ENCODE peak calls at places on chromosomes 1 and 21, in ten cellular contexts. One of them, this sample, is unnamed.

GRCh38 chr1:23401313-23401712 is 23.2 kb downstream of the TCEA3 start:
- DNase-seq in astrocyte: no peak
- DNase-seq in mammary epithelial cell: no peak
- DNase-seq in GM06990: no peak
- DNase-seq in cardiac muscle cell: no peak
- DNase-seq in CD8-positive, alpha-beta T cell: no peak
- DNase-seq in psoas muscle: no peak
- DNase-seq in cardiac fibroblast: no peak
- DNase-seq in astrocyte of the cerebellum: no peak
- DNase-seq in upper lobe of left lung: no peak
- DNase-seq in this sample: no peak

GRCh38 chr1:78645728-78646127 is 3.9 kb upstream of the IFI44 start:
- DNase-seq in CD8-positive, alpha-beta T cell: no peak
- DNase-seq in psoas muscle: no peak
- DNase-seq in upper lobe of left lung: no peak
- DNase-seq in cardiac fibroblast: no peak
- DNase-seq in astrocyte: no peak
- DNase-seq in GM06990: no peak
- DNase-seq in astrocyte of the cerebellum: no peak
- DNase-seq in cardiac muscle cell: no peak
- DNase-seq in mammary epithelial cell: no peak
- DNase-seq in this sample: peak; percentile 2

GRCh38 chr1:212561501-212561931 is 47.0 kb upstream of the ATF3 start:
- DNase-seq in psoas muscle: no peak
- DNase-seq in cardiac muscle cell: peak; percentile 11
- DNase-seq in astrocyte: peak; percentile 68
- DNase-seq in GM06990: no peak
- DNase-seq in mammary epithelial cell: peak; percentile 16
- DNase-seq in upper lobe of left lung: no peak
- DNase-seq in CD8-positive, alpha-beta T cell: no peak
- DNase-seq in astrocyte of the cerebellum: no peak
- DNase-seq in cardiac fibroblast: peak; percentile 17
- DNase-seq in this sample: peak; percentile 34

GRCh38 chr21:28516996-28517592 is 475.6 kb downstream of the LTN1 start:
- DNase-seq in astrocyte: peak; percentile 26
- DNase-seq in upper lobe of left lung: no peak
- DNase-seq in CD8-positive, alpha-beta T cell: peak; percentile 71
- DNase-seq in astrocyte of the cerebellum: no peak
- DNase-seq in GM06990: peak; percentile 28
- DNase-seq in cardiac muscle cell: peak; percentile 67
- DNase-seq in mammary epithelial cell: peak; percentile 47
- DNase-seq in psoas muscle: peak; percentile 69
- DNase-seq in cardiac fibroblast: peak; percentile 57
- DNase-seq in this sample: peak; percentile 54

GRCh38 chr1:206637605-206638004 is 2.3 kb downstream of the DYRK3 start:
- DNase-seq in astrocyte of the cerebellum: no peak
- DNase-seq in astrocyte: no peak
- DNase-seq in CD8-positive, alpha-beta T cell: no peak
- DNase-seq in GM06990: no peak
- DNase-seq in upper lobe of left lung: no peak
- DNase-seq in psoas muscle: no peak
- DNase-seq in mammary epithelial cell: no peak
- DNase-seq in cardiac fibroblast: no peak
- DNase-seq in cardiac muscle cell: no peak
- DNase-seq in this sample: no peak

GRCh38 chr21:36097427-36098230 is 27.8 kb downstream of the CBR1 start:
- DNase-seq in cardiac muscle cell: no peak
- DNase-seq in astrocyte of the cerebellum: peak; percentile 23
- DNase-seq in psoas muscle: no peak
- DNase-seq in astrocyte: peak; percentile 64
- DNase-seq in upper lobe of left lung: no peak
- DNase-seq in mammary epithelial cell: no peak
- DNase-seq in cardiac fibroblast: no peak
- DNase-seq in GM06990: peak; percentile 56
- DNase-seq in CD8-positive, alpha-beta T cell: no peak
- DNase-seq in this sample: peak; percentile 48

GRCh38 chr1:245180496-245180895 is 25.7 kb downstream of the KIF26B start:
- DNase-seq in psoas muscle: no peak
- DNase-seq in CD8-positive, alpha-beta T cell: no peak
- DNase-seq in astrocyte: peak; percentile 35
- DNase-seq in astrocyte of the cerebellum: no peak
- DNase-seq in upper lobe of left lung: no peak
- DNase-seq in cardiac fibroblast: no peak
- DNase-seq in mammary epithelial cell: no peak
- DNase-seq in GM06990: no peak
- DNase-seq in cardiac muscle cell: no peak
- DNase-seq in this sample: no peak

GRCh38 chr1:156076609-156077429 is 5.4 kb downstream of the MEX3A start:
- DNase-seq in cardiac muscle cell: peak; percentile 47
- DNase-seq in astrocyte: no peak
- DNase-seq in GM06990: peak; percentile 90
- DNase-seq in psoas muscle: peak; percentile 68
- DNase-seq in mammary epithelial cell: no peak
- DNase-seq in upper lobe of left lung: peak; percentile 90
- DNase-seq in astrocyte of the cerebellum: no peak
- DNase-seq in CD8-positive, alpha-beta T cell: peak; percentile 58
- DNase-seq in cardiac fibroblast: no peak
- DNase-seq in this sample: no peak

GRCh38 chr1:178434360-178434759 is 62.4 kb downstream of the CLEC20A start:
- DNase-seq in cardiac muscle cell: no peak
- DNase-seq in astrocyte of the cerebellum: no peak
- DNase-seq in upper lobe of left lung: no peak
- DNase-seq in psoas muscle: no peak
- DNase-seq in mammary epithelial cell: peak; percentile 31
- DNase-seq in cardiac fibroblast: no peak
- DNase-seq in CD8-positive, alpha-beta T cell: no peak
- DNase-seq in astrocyte: no peak
- DNase-seq in GM06990: peak; percentile 3
- DNase-seq in this sample: peak; percentile 70

GRCh38 chr1:229268505-229268904 is 2.4 kb upstream of the RAB4A start:
- DNase-seq in astrocyte of the cerebellum: no peak
- DNase-seq in cardiac fibroblast: no peak
- DNase-seq in CD8-positive, alpha-beta T cell: no peak
- DNase-seq in GM06990: no peak
- DNase-seq in upper lobe of left lung: no peak
- DNase-seq in astrocyte: peak; percentile 49
- DNase-seq in cardiac muscle cell: no peak
- DNase-seq in psoas muscle: no peak
- DNase-seq in mammary epithelial cell: peak; percentile 92
- DNase-seq in this sample: peak; percentile 97

GRCh38 chr1:229272164-229273158 is 1.6 kb downstream of the RAB4A start:
- DNase-seq in upper lobe of left lung: no peak
- DNase-seq in astrocyte: no peak
- DNase-seq in psoas muscle: no peak
- DNase-seq in GM06990: no peak
- DNase-seq in mammary epithelial cell: no peak
- DNase-seq in cardiac muscle cell: no peak
- DNase-seq in cardiac fibroblast: peak; percentile 23
- DNase-seq in CD8-positive, alpha-beta T cell: no peak
- DNase-seq in astrocyte of the cerebellum: no peak
- DNase-seq in this sample: peak; percentile 33

GRCh38 chr1:229273507-229274232 is 2.8 kb downstream of the RAB4A start:
- DNase-seq in upper lobe of left lung: no peak
- DNase-seq in GM06990: no peak
- DNase-seq in cardiac muscle cell: peak; percentile 30
- DNase-seq in cardiac fibroblast: peak; percentile 33
- DNase-seq in psoas muscle: no peak
- DNase-seq in astrocyte: no peak
- DNase-seq in mammary epithelial cell: no peak
- DNase-seq in astrocyte of the cerebellum: no peak
- DNase-seq in CD8-positive, alpha-beta T cell: no peak
- DNase-seq in this sample: no peak

GRCh38 chr1:229271448-229272120 is 673 bp downstream of the RAB4A start:
- DNase-seq in cardiac fibroblast: peak; percentile 32
- DNase-seq in upper lobe of left lung: no peak
- DNase-seq in GM06990: no peak
- DNase-seq in astrocyte of the cerebellum: no peak
- DNase-seq in astrocyte: no peak
- DNase-seq in mammary epithelial cell: no peak
- DNase-seq in psoas muscle: no peak
- DNase-seq in CD8-positive, alpha-beta T cell: peak; percentile 70
- DNase-seq in cardiac muscle cell: peak; percentile 38
- DNase-seq in this sample: peak; percentile 27

GRCh38 chr1:229270547-229271447 is at the start of gene RAB4A:
- DNase-seq in astrocyte: peak; percentile 64
- DNase-seq in GM06990: peak; percentile 92
- DNase-seq in CD8-positive, alpha-beta T cell: peak; percentile 86
- DNase-seq in astrocyte of the cerebellum: peak; percentile 59
- DNase-seq in cardiac muscle cell: peak; percentile 93
- DNase-seq in upper lobe of left lung: peak; percentile 97
- DNase-seq in cardiac fibroblast: peak; percentile 92
- DNase-seq in mammary epithelial cell: peak; percentile 81
- DNase-seq in psoas muscle: peak; percentile 94
- DNase-seq in this sample: peak; percentile 59
- TF ChIP-seq CTCF in astrocyte: no peak
- TF ChIP-seq CTCF in GM06990: no peak
- TF ChIP-seq CTCF in CD8-positive, alpha-beta T cell: no peak
- TF ChIP-seq CTCF in astrocyte of the cerebellum: no peak
- TF ChIP-seq CTCF in cardiac muscle cell: no peak
- TF ChIP-seq CTCF in upper lobe of left lung: no peak
- TF ChIP-seq CTCF in cardiac fibroblast: no peak
- TF ChIP-seq CTCF in mammary epithelial cell: no peak
- TF ChIP-seq CTCF in psoas muscle: no peak
- TF ChIP-seq CTCF in this sample: no peak

GRCh38 chr1:109498161-109498801 is 4.4 kb downstream of the CYB561D1 start:
- DNase-seq in astrocyte: no peak
- DNase-seq in astrocyte of the cerebellum: no peak
- DNase-seq in cardiac fibroblast: peak; percentile 45
- DNase-seq in upper lobe of left lung: peak; percentile 46
- DNase-seq in GM06990: no peak
- DNase-seq in mammary epithelial cell: no peak
- DNase-seq in psoas muscle: no peak
- DNase-seq in CD8-positive, alpha-beta T cell: peak; percentile 69
- DNase-seq in cardiac muscle cell: peak; percentile 48
- DNase-seq in this sample: no peak
- H3K4me3 ChIP-seq in astrocyte: no peak overlapping the region
- H3K4me3 ChIP-seq in astrocyte of the cerebellum: no peak overlapping the region
- H3K4me3 ChIP-seq in cardiac fibroblast: no peak overlapping the region
- H3K4me3 ChIP-seq in upper lobe of left lung: no peak overlapping the region
- H3K4me3 ChIP-seq in GM06990: no peak overlapping the region
- H3K4me3 ChIP-seq in mammary epithelial cell: no peak overlapping the region
- H3K4me3 ChIP-seq in psoas muscle: no peak overlapping the region
- H3K4me3 ChIP-seq in CD8-positive, alpha-beta T cell: peak overlapping the region; percentile 2
- H3K4me3 ChIP-seq in cardiac muscle cell: no peak overlapping the region
- H3K4me3 ChIP-seq in this sample: no peak overlapping the region

GRCh38 chr1:160993544-160993943 is 27.4 kb downstream of the F11R start:
- DNase-seq in GM06990: no peak
- DNase-seq in CD8-positive, alpha-beta T cell: no peak
- DNase-seq in cardiac fibroblast: peak; percentile 91
- DNase-seq in astrocyte: peak; percentile 39
- DNase-seq in mammary epithelial cell: peak; percentile 59
- DNase-seq in cardiac muscle cell: peak; percentile 92
- DNase-seq in psoas muscle: no peak
- DNase-seq in upper lobe of left lung: no peak
- DNase-seq in astrocyte of the cerebellum: peak; percentile 42
- DNase-seq in this sample: no peak
- TF ChIP-seq CTCF in GM06990: peak; percentile 27
- TF ChIP-seq CTCF in CD8-positive, alpha-beta T cell: no peak
- TF ChIP-seq CTCF in cardiac fibroblast: peak; percentile 34
- TF ChIP-seq CTCF in astrocyte: peak; percentile 39
- TF ChIP-seq CTCF in mammary epithelial cell: no peak
- TF ChIP-seq CTCF in cardiac muscle cell: peak; percentile 51
- TF ChIP-seq CTCF in psoas muscle: peak; percentile 5
- TF ChIP-seq CTCF in upper lobe of left lung: no peak
- TF ChIP-seq CTCF in astrocyte of the cerebellum: peak; percentile 56
- TF ChIP-seq CTCF in this sample: peak; percentile 24

GRCh38 chr1:205259998-205260397 is 32.3 kb downstream of the TMCC2 start:
- DNase-seq in psoas muscle: no peak
- DNase-seq in cardiac fibroblast: no peak
- DNase-seq in astrocyte of the cerebellum: no peak
- DNase-seq in astrocyte: no peak
- DNase-seq in GM06990: no peak
- DNase-seq in cardiac muscle cell: no peak
- DNase-seq in upper lobe of left lung: no peak
- DNase-seq in CD8-positive, alpha-beta T cell: no peak
- DNase-seq in mammary epithelial cell: no peak
- DNase-seq in this sample: no peak

GRCh38 chr1:205259361-205259832 is 31.7 kb downstream of the TMCC2 start:
- DNase-seq in CD8-positive, alpha-beta T cell: no peak
- DNase-seq in upper lobe of left lung: no peak
- DNase-seq in mammary epithelial cell: no peak
- DNase-seq in psoas muscle: peak; percentile 68
- DNase-seq in cardiac fibroblast: peak; percentile 33
- DNase-seq in cardiac muscle cell: peak; percentile 45
- DNase-seq in astrocyte: no peak
- DNase-seq in GM06990: no peak
- DNase-seq in astrocyte of the cerebellum: no peak
- DNase-seq in this sample: peak; percentile 35

GRCh38 chr1:205256956-205257615 is 29.3 kb downstream of the TMCC2 start:
- DNase-seq in psoas muscle: no peak
- DNase-seq in CD8-positive, alpha-beta T cell: no peak
- DNase-seq in mammary epithelial cell: no peak
- DNase-seq in cardiac muscle cell: no peak
- DNase-seq in astrocyte: no peak
- DNase-seq in cardiac fibroblast: no peak
- DNase-seq in astrocyte of the cerebellum: no peak
- DNase-seq in GM06990: no peak
- DNase-seq in upper lobe of left lung: no peak
- DNase-seq in this sample: no peak

GRCh38 chr1:205257735-205258134 is 30.0 kb downstream of the TMCC2 start:
- DNase-seq in psoas muscle: no peak
- DNase-seq in cardiac muscle cell: no peak
- DNase-seq in astrocyte: no peak
- DNase-seq in CD8-positive, alpha-beta T cell: no peak
- DNase-seq in cardiac fibroblast: no peak
- DNase-seq in upper lobe of left lung: no peak
- DNase-seq in mammary epithelial cell: no peak
- DNase-seq in astrocyte of the cerebellum: no peak
- DNase-seq in GM06990: no peak
- DNase-seq in this sample: no peak

DNA sequence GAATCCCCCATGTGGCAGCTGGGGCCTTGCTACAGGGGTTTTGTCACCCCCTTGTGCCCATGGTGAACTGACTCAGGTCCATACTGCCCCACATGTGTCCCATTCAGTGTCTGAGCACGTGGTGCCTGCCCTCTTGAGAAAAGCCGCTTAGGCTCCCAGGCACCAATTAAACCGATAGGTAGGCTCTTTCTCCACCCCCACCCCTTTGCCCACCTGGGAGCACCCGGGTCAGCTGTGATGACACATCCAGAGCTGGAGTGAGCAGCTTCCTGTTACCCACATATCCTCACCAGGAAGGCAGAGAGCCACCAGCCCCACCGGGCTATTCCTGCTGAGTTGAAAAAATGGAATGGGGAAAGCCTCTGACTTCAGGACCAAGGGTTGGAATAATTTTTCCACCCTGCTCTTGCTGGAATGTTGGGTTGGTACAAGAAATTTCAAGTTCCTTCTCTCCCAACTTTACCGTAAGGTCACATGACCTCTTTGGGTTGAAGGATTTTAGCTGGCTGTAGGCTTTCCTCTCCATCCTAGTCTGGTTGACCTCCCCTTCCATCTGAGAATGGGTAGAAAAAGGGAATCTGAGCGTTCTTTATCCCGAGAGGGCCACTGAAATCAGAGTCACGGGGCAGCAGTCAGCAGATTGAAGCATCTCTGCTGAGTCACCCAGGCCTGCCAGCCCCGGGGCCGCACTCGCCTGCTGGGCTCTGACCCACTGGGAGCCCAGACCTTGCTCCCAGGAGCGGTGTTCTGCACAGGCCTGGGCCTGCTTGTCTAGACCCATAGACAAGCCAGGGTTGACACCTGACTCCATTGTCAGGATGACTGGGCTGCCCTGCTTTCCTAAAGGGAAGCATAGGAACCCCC is 30.8 kb downstream of the TMCC2 start:
- DNase-seq in cardiac fibroblast: peak; percentile 44
- DNase-seq in psoas muscle: peak; percentile 75
- DNase-seq in upper lobe of left lung: no peak
- DNase-seq in CD8-positive, alpha-beta T cell: no peak
- DNase-seq in astrocyte: peak; percentile 60
- DNase-seq in astrocyte of the cerebellum: no peak
- DNase-seq in mammary epithelial cell: peak; percentile 95
- DNase-seq in GM06990: no peak
- DNase-seq in cardiac muscle cell: peak; percentile 49
- DNase-seq in this sample: peak; percentile 95
- H3K4me3 ChIP-seq in cardiac fibroblast: no peak overlapping the region
- H3K4me3 ChIP-seq in psoas muscle: peak overlapping the region; percentile 37
- H3K4me3 ChIP-seq in upper lobe of left lung: no peak overlapping the region
- H3K4me3 ChIP-seq in CD8-positive, alpha-beta T cell: no peak overlapping the region
- H3K4me3 ChIP-seq in astrocyte: no peak overlapping the region
- H3K4me3 ChIP-seq in astrocyte of the cerebellum: no peak overlapping the region
- H3K4me3 ChIP-seq in mammary epithelial cell: no peak overlapping the region
- H3K4me3 ChIP-seq in GM06990: no peak overlapping the region
- H3K4me3 ChIP-seq in cardiac muscle cell: no peak overlapping the region
- H3K4me3 ChIP-seq in this sample: no peak overlapping the region